ENCODE peak calls at places on chromosomes 16 and 17, in eight cellular contexts. Q is AG04450; Z is neural progenitor cell; Y is CD8-positive, alpha-beta T cell; E is testis; V is uterus; N is psoas muscle; U is endothelial cell of umbilical vein. D is an unnamed sample. For H3K27me3, the result is how much of the 10 kb centered on the place peaks cover.

GRCh38 chr17:78734841-78735641 is 47.0 kb downstream of the CYTH1 start:
- DNase-seq in Q (no peak), Z (no peak), Y (no peak), E (no peak), V (no peak), N (no peak), U (no peak), D (no peak)

GRCh38 chr16:49876716-49877129 is 20.8 kb upstream of the ZNF423 start:
- DNase-seq in Q (no peak), Z (peak), Y (no peak), E (peak), V (peak), N (peak), U (peak), D (no peak)

GRCh38 chr17:76704799-76705198 is 6.0 kb downstream of the MXRA7 start:
- DNase-seq in Q (no peak), Z (no peak), Y (no peak), E (no peak), V (no peak), N (no peak), U (no peak), D (no peak)

GRCh38 chr16:28580726-28581315 is 16.0 kb downstream of the SULT1A2 start:
- DNase-seq in Q (no peak), Z (no peak), Y (no peak), E (no peak), V (no peak), N (no peak), U (no peak), D (no peak)

GRCh38 chr17:44269118-44269794 is 1.3 kb upstream of the SLC4A1 start:
- DNase-seq in Q (no peak), Z (no peak), Y (no peak), E (peak), V (no peak), N (no peak), U (no peak), D (no peak)

GRCh38 chr16:22253272-22253671 is 43.9 kb upstream of the POLR3E start:
- DNase-seq in Q (no peak), Z (no peak), Y (no peak), E (no peak), V (no peak), N (no peak), U (no peak), D (no peak)

GRCh38 chr16:3681206-3681605 is 26.7 kb downstream of the DNASE1 start:
- DNase-seq in Q (no peak), Z (no peak), Y (no peak), E (no peak), V (no peak), N (peak), U (no peak), D (no peak)

GRCh38 chr16:75648265-75649076 is 898 bp downstream of the TERF2IP start:
- DNase-seq in Q (peak), Z (peak), Y (peak), E (peak), V (peak), N (peak), U (peak), D (no peak)

DNA sequence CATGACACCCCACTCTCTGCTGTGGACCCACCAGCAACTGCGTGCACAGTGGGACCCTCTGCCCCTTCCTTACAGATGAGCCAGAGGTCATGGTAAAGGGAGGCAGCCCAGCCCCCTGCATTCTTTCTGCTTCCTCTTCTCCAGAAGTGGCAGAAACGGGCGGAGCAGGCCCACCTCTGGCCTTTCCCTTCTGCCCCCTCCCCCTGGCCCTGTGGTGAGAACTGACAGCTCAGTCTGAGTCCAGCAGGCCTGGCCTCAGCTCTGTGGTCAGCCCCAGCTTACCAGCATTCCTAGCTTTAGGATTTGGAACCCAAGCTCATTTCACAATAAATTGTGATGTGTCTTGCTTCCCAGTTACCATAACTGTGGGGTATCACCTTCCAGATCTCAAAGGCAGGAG is 4.8 kb upstream of the ANKRD11 start:
- DNase-seq in Q (no peak), Z (no peak), Y (no peak), E (no peak), V (no peak), N (no peak), U (no peak), D (no peak)
- TF ChIP-seq CTCF in Q (peak), Z (no peak), Y (no peak), E (no peak), V (no peak), N (no peak), U (no peak), D (no peak)

GRCh38 chr17:82457790-82458129 is 781 bp upstream of the NARF start:
- DNase-seq in Q (no peak), Z (no peak), Y (no peak), E (no peak), V (no peak), N (no peak), U (no peak), D (no peak)

GRCh38 chr17:82458130-82458884 is at the start of gene NARF:
- DNase-seq in Q (peak), Z (peak), Y (peak), E (peak), V (peak), N (peak), U (peak), D (peak)

GRCh38 chr17:82461827-82462524 is 3.4 kb downstream of the NARF start:
- DNase-seq in Q (no peak), Z (no peak), Y (no peak), E (no peak), V (no peak), N (peak), U (no peak), D (no peak)

GRCh38 chr17:82458885-82459424 is 414 bp downstream of the NARF start:
- DNase-seq in Q (no peak), Z (peak), Y (peak), E (no peak), V (no peak), N (peak), U (peak), D (no peak)

DNA sequence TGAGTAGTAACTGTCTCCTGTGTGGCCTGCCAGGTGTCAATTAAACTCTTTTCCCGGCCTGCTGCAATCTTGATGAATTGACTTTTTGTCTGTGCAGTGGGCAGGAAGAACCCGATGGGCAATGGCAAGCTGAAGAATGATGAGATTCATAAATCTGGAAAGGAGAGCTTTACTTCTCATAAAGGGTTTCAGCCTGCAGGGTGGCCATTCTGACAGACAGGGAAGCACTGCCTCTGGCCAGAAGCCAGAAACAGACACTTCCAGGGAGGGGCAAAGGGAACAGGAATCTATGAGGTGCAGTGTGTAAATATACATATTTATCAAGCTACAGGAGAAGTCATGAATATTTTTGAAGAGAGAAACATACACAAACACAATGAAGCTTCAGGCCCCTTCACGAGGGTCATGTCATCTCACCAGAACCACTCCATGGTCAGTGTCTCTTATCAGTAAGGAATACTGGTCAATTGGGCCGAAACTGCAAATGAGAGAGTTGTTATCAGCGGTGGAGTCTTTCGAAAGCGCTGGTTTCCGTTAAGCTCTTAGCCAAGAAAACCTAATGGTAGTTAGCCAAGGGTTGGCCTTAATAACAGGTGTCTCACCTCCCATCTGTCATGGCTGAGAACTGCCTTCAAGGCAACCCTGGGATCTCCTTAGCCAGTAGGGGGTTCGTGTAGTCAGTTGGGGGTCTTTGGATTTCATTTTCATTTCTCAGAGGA is 1.3 kb upstream of the NARF start:
- DNase-seq in Q (no peak), Z (no peak), Y (no peak), E (no peak), V (no peak), N (no peak), U (no peak), D (no peak)
- H3K4me3 ChIP-seq in Q (peak), Z (peak), Y (peak), E (peak), V (no peak), N (peak), U (peak), D (peak)

GRCh38 chr17:60155427-60155814 is 5.6 kb downstream of the CA4 start:
- DNase-seq in Q (no peak), Z (no peak), Y (no peak), E (no peak), V (no peak), N (no peak), U (no peak), D (no peak)
- H3K27me3 ChIP-seq in Q (half or more), Z (under half), Y (under half), E (under half), V (under half), N (under half), U (under half), D (under half)

GRCh38 chr17:74212913-74213791 is at the start of gene TTYH2:
- DNase-seq in Q (peak), Z (peak), Y (peak), E (peak), V (peak), N (peak), U (peak), D (peak)
- TF ChIP-seq CTCF in Q (peak), Z (peak), Y (no peak), E (no peak), V (no peak), N (peak), U (peak), D (peak)

DNA sequence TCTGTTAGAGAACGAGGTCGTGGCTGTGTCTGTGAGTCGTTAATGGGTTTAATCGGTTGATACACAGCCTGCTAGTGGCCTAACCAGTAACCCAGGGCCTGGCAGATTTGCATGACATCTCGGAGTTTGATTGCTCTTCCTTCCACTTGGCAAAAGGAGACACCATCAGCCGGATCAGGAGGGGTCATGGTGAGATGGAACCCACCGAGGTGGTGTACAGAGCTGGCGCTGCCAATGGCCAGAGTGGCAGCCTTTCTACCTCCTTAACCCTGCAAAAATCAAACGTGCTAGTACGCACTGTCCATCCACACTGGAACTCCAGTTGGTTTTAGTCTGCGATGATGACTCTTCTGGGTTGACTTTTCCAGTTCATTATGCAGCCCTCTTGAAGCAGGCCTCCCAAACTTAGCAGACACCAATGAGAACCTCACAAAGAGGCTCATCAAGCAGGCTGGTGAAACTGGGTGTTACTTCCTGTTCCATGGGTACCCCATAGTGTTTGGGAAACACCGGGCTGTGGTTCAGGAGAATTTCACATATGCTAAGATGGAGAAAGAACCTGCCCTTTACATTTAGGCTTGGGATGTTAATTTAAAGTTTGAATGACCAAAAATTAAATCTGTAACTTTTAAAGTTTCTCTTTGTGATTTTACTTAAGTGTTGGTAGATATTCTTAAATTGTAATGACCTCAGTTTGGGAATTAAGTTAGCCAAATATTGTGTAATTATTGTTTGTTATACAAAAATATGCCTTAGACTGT is 4.2 kb downstream of the HS3ST3B1 start:
- DNase-seq in Q (no peak), Z (peak), Y (no peak), E (no peak), V (no peak), N (no peak), U (no peak), D (no peak)
- H3K4me3 ChIP-seq in Q (peak), Z (peak), Y (no peak), E (no peak), V (no peak), N (peak), U (no peak), D (no peak)

D was measured in BJ.